ENCODE peak calls at places on chromosomes 4 and X, in five cellular contexts. D is A549, X is NB4, W is adrenal gland, R is breast epithelium. F is an unnamed sample.

GRCh38 chr4:2743518-2744445 is 12.4 kb downstream of the TNIP2 start:
- DNase-seq in D (no peak), X (no peak), W (no peak), R (no peak), F (no peak)

GRCh38 chrX:68196939-68197791 is 236.1 kb downstream of the OPHN1 start:
- DNase-seq in D (peak), X (peak), W (peak), R (no peak), F (peak)

GRCh38 chr4:119498520-119498919 is 130.1 kb downstream of the PDE5A start:
- DNase-seq in D (no peak), X (peak), W (peak), R (no peak), F (no peak)

GRCh38 chrX:31099536-31100090 is 27.8 kb upstream of the FTHL17 start:
- DNase-seq in D (no peak), X (peak), W (no peak), R (no peak), F (no peak)

GRCh38 chr4:185286571-185286970 is 77.2 kb downstream of the SNX25 start:
- DNase-seq in D (no peak), X (no peak), W (no peak), R (no peak), F (no peak)

GRCh38 chr4:3640587-3640962 is 108.4 kb upstream of the LRPAP1 start:
- DNase-seq in D (no peak), X (peak), W (peak), R (no peak), F (no peak)

GRCh38 chr4:164405774-164406173 is 348.2 kb upstream of the SMIM31 start:
- DNase-seq in D (no peak), X (no peak), W (no peak), R (no peak), F (no peak)

GRCh38 chr4:184801781-184802180 is 24.0 kb downstream of the ACSL1 start:
- DNase-seq in D (no peak), X (no peak), W (peak), R (no peak), F (peak)

GRCh38 chr4:164116286-164116685 is 621.8 kb downstream of the TMA16 start:
- DNase-seq in D (no peak), X (no peak), W (no peak), R (no peak), F (no peak)

GRCh38 chrX:42776195-42776594 is 1.8 kb downstream of the PPP1R2C start:
- DNase-seq in D (no peak), X (peak), W (no peak), R (no peak), F (no peak)

GRCh38 chr4:108171541-108172230 is 3.0 kb upstream of the LEF1 start:
- DNase-seq in D (no peak), X (no peak), W (no peak), R (no peak), F (no peak)

GRCh38 chrX:70171636-70172035 is 5.6 kb upstream of the DGAT2L6 start:
- DNase-seq in D (no peak), X (no peak), W (no peak), R (no peak), F (no peak)

GRCh38 chr4:151806511-151806927 is 45.7 kb upstream of the GATB start:
- DNase-seq in D (no peak), X (no peak), W (peak), R (no peak), F (no peak)

GRCh38 chrX:123720486-123720885 is 12.4 kb downstream of the THOC2 start:
- DNase-seq in D (peak), X (no peak), W (no peak), R (no peak), F (no peak)

GRCh38 chr4:99677161-99677560 is 19.5 kb upstream of the C4orf54 start:
- DNase-seq in D (peak), X (no peak), W (no peak), R (no peak), F (no peak)

GRCh38 chr4:82614868-82615449 is 53.2 kb upstream of the TMEM150C start:
- DNase-seq in D (no peak), X (no peak), W (no peak), R (no peak), F (no peak)

GRCh38 chr4:80266902-80267380 is 477 bp downstream of the FGF5 start:
- DNase-seq in D (no peak), X (peak), W (no peak), R (no peak), F (no peak)

GRCh38 chr4:129167640-129168260 is 71.8 kb downstream of the C4orf33 start:
- DNase-seq in D (no peak), X (no peak), W (no peak), R (no peak), F (no peak)

GRCh38 chrX:137194164-137194563 is 160.4 kb upstream of the GPR101 start:
- DNase-seq in D (peak), X (peak), W (peak), R (no peak), F (no peak)

GRCh38 chr4:10384974-10385373 is 72.3 kb downstream of the ZNF518B start:
- DNase-seq in D (no peak), X (no peak), W (no peak), R (no peak), F (no peak)

GRCh38 chr4:1644906-1645657 is 39.0 kb downstream of the FAM53A start:
- DNase-seq in D (no peak), X (no peak), W (no peak), R (no peak), F (no peak)

GRCh38 chr4:154329268-154329858 is 162.2 kb downstream of the DCHS2 start:
- DNase-seq in D (peak), X (peak), W (no peak), R (no peak), F (peak)

GRCh38 chrX:154695913-154696312 is 42.5 kb upstream of the CTAG2 start:
- DNase-seq in D (no peak), X (no peak), W (no peak), R (no peak), F (no peak)

GRCh38 chr4:158814636-158815035 is 45.8 kb downstream of the FNIP2 start:
- DNase-seq in D (no peak), X (no peak), W (no peak), R (no peak), F (no peak)

GRCh38 chr4:113921089-113921842 is 58.2 kb downstream of the ARSJ start:
- DNase-seq in D (no peak), X (no peak), W (no peak), R (no peak), F (no peak)

GRCh38 chr4:99679204-99679603 is 21.6 kb upstream of the C4orf54 start:
- DNase-seq in D (no peak), X (no peak), W (peak), R (no peak), F (no peak)

GRCh38 chr4:14152834-14153519 is 525.5 kb upstream of the BOD1L1 start:
- DNase-seq in D (no peak), X (no peak), W (no peak), R (no peak), F (no peak)

GRCh38 chr4:129929052-129929451 is 833.1 kb downstream of the C4orf33 start:
- DNase-seq in D (peak), X (peak), W (no peak), R (no peak), F (no peak)

GRCh38 chr4:159416073-159416472 is 313.2 kb downstream of the RAPGEF2 start:
- DNase-seq in D (no peak), X (no peak), W (no peak), R (no peak), F (no peak)

GRCh38 chr4:5018603-5019002 is 655 bp downstream of the CYTL1 start:
- DNase-seq in D (no peak), X (peak), W (no peak), R (no peak), F (no peak)

DNA sequence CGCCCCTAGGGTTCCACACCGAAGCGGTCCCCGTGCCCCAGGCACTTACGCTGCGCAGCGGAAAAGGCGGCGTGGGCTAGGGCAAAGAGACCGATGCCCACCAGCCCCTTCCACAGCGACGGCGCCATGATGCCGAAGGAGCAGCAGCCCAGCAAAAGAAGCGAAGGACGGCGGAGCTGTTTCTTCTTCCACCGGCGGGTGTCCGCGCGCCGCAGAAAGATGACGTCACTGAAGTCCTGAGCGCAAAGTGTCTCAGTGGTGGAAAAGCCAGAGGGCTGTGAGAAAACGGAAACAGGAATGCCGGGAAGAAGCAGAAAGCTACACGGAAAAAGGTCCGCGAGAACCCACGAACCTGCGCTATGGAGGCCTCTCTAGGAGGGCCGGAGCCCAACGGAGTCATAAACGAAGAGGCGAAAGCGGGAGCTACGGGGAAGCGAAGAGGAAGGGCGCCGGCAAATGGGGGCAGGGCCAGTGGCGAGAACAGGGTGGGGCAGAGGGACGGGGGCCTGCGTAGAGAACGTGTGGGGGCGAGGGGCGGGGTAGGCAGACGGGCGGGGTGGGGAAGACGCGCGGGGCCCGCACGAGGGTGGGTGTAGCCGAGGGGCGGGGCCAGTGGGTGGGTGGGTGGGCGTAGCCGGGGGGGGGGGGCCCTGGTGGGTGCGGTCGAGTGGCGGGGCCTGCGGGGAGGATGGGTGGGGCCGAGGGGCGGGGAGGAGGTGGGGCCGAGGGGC is at the start of gene MMGT1:
- DNase-seq in D (peak), X (peak), W (peak), R (peak), F (peak)
- TF ChIP-seq POLR2A in D (peak), X (peak), W (peak), R (peak), F (no peak)

GRCh38 chr4:20603671-20604313 is 96.5 kb upstream of the PACRGL start:
- DNase-seq in D (no peak), X (no peak), W (no peak), R (no peak), F (no peak)
- H3K4me3 ChIP-seq in D (no peak), X (no peak), W (no peak), R (no peak), F (no peak)

GRCh38 chrX:130108647-130109428 is 1.5 kb downstream of the ELF4 start:
- DNase-seq in D (peak), X (peak), W (no peak), R (no peak), F (no peak)
- TF ChIP-seq POLR2A in D (no peak), X (no peak), W (no peak), R (no peak), F (no peak)

GRCh38 chrX:78327370-78328048 is at the start of gene CYSLTR1:
- DNase-seq in D (no peak), X (peak), W (no peak), R (no peak), F (no peak)
- H3K4me3 ChIP-seq in D (no peak), X (peak), W (no peak), R (peak), F (peak)

GRCh38 chr4:77817304-77818076 is 1.7 kb downstream of the CNOT6L start:
- DNase-seq in D (no peak), X (no peak), W (no peak), R (no peak), F (no peak)
- TF ChIP-seq POLR2A in D (no peak), X (no peak), W (no peak), R (no peak), F (no peak)

DNA sequence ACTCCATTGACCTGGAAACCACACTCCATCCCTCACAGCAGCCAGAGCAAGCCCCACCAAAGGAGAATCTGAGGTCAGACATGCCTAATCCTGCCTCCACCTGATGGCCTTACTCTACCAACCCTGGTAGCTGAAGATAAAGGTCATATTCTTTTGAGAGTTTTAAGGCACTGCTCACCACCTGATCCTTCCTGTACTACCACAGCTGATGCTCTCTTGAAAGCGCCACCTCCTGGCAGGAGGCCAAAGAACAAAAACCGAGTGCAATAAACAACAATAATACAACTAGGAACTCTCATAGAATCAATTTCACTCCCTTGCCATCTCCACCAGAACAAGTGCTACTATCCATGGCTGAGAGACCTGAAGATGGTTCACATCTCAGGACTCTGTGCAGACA is 301.6 kb downstream of the NAF1 start:
- DNase-seq in D (peak), X (no peak), W (no peak), R (no peak), F (no peak)
- H3K4me3 ChIP-seq in D (no peak), X (no peak), W (no peak), R (no peak), F (no peak)

GRCh38 chrX:119617511-119618164 is 11.4 kb upstream of the NKRF start:
- DNase-seq in D (no peak), X (no peak), W (no peak), R (no peak), F (peak)
- TF ChIP-seq POLR2A in D (no peak), X (no peak), W (no peak), R (no peak), F (no peak)

GRCh38 chrX:1249101-1249887 is 19.3 kb upstream of the CSF2RA start:
- DNase-seq in D (peak), X (peak), W (peak), R (no peak), F (peak)
- H3K4me3 ChIP-seq in D (no peak), X (peak), W (no peak), R (no peak), F (no peak)

DNA sequence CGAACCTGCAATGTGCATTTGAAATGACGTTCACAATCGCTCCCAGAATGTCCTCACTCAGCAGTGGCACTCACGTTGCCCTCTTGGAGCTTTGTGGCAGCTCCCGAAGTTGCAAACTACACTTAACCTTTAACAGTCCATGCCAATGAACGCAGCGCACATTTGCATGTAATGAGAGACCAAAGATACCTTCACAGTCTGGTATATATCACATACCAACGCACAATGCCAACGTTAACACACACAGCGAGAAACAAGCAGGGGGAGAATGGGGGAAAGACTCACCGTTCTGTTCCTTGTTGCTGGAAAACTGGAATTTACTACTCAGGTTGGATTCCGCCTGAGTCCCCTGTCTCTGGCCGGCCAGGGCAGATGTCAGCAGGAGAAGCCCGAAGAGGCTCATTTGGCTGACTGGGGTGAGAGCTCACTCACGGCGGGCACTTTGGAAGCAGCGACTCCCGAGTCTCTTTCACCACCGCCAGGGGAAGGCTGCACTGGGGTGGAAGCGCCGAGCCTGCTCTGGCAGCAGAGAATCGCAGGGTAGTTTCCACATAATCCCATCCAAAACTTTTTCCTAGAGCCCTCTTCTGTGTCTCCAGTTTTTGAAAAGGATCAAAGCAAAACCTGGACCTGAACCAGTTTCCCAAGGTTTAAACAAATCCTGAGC is 965 bp downstream of the PDGFC start:
- DNase-seq in D (peak), X (no peak), W (peak), R (peak), F (peak)
- TF ChIP-seq POLR2A in D (no peak), X (no peak), W (peak), R (no peak), F (no peak)

F was measured in upper lobe of left lung.